ENCODE peak calls at places on chromosomes 6 and 20, in seven cellular contexts. X, V, H, A, Q, P and R are unnamed samples.

GRCh38 chr6:15980801-15981200 is 148.1 kb upstream of the MYLIP start:
- DNase-seq in X (no peak), V (no peak), H (no peak), A (no peak), Q (no peak), P (no peak), R (no peak)

GRCh38 chr6:33126101-33126714 is 50.4 kb downstream of the HLA-DPB1 start:
- DNase-seq in X (peak), V (peak), H (no peak), A (no peak), Q (peak), P (peak), R (peak)

GRCh38 chr6:41027799-41028617 is 11.0 kb downstream of the UNC5CL start:
- DNase-seq in X (peak), V (peak), H (peak), A (peak), Q (peak), P (peak), R (peak)

GRCh38 chr6:19470333-19470732 is 366.8 kb upstream of the ID4 start:
- DNase-seq in X (no peak), V (no peak), H (no peak), A (no peak), Q (no peak), P (no peak), R (no peak)

GRCh38 chr6:24391756-24392405 is 10.9 kb upstream of the MRS2 start:
- DNase-seq in X (no peak), V (no peak), H (no peak), A (no peak), Q (no peak), P (no peak), R (no peak)

GRCh38 chr6:30007132-30007764 is 53.8 kb upstream of the POLR1H start:
- DNase-seq in X (no peak), V (no peak), H (no peak), A (no peak), Q (no peak), P (peak), R (peak)

GRCh38 chr6:143267740-143268139 is 182.8 kb downstream of the ADAT2 start:
- DNase-seq in X (no peak), V (no peak), H (no peak), A (no peak), Q (no peak), P (no peak), R (peak)

GRCh38 chr6:20589266-20589665 is 55.0 kb downstream of the CDKAL1 start:
- DNase-seq in X (no peak), V (no peak), H (no peak), A (peak), Q (no peak), P (no peak), R (no peak)

GRCh38 chr6:136347847-136348246 is 58.2 kb upstream of the BCLAF1 start:
- DNase-seq in X (no peak), V (no peak), H (no peak), A (no peak), Q (no peak), P (no peak), R (peak)

GRCh38 chr6:110813813-110814487 is 1.3 kb downstream of the CDK19 start:
- DNase-seq in X (peak), V (no peak), H (peak), A (no peak), Q (peak), P (peak), R (no peak)

GRCh38 chr6:34671801-34672656 is 24.5 kb downstream of the ILRUN start:
- DNase-seq in X (no peak), V (no peak), H (no peak), A (no peak), Q (peak), P (peak), R (peak)

GRCh38 chr6:111837641-111838500 is 35.4 kb downstream of the FYN start:
- DNase-seq in X (no peak), V (no peak), H (no peak), A (no peak), Q (no peak), P (no peak), R (no peak)
- H3K4me3 ChIP-seq in X (no peak), V (no peak), H (no peak), A (no peak), Q (no peak), P (no peak), R (no peak)

GRCh38 chr6:28658475-28659249 is 133.0 kb downstream of the GPX5 start:
- DNase-seq in X (peak), V (no peak), H (no peak), A (no peak), Q (peak), P (no peak), R (peak)

GRCh38 chr6:28657367-28657755 is 131.7 kb downstream of the GPX5 start:
- DNase-seq in X (peak), V (no peak), H (no peak), A (no peak), Q (no peak), P (no peak), R (peak)

GRCh38 chr6:28659250-28659566 is 133.5 kb downstream of the GPX5 start:
- DNase-seq in X (no peak), V (no peak), H (no peak), A (no peak), Q (no peak), P (no peak), R (peak)

GRCh38 chr6:28656715-28657114 is 131.0 kb downstream of the GPX5 start:
- DNase-seq in X (no peak), V (no peak), H (no peak), A (no peak), Q (no peak), P (no peak), R (no peak)

GRCh38 chr6:28657756-28658465 is 132.2 kb downstream of the GPX5 start:
- DNase-seq in X (peak), V (peak), H (peak), A (peak), Q (peak), P (peak), R (peak)
- H3K9ac ChIP-seq in X (peak), V (no peak), H (no peak), A (peak), Q (peak), P (no peak), R (peak)

GRCh38 chr6:17905611-17906592 is 81.5 kb downstream of the KIF13A start:
- DNase-seq in X (no peak), V (no peak), H (no peak), A (peak), Q (peak), P (no peak), R (peak)

GRCh38 chr6:17910178-17910577 is 77.3 kb downstream of the KIF13A start:
- DNase-seq in X (no peak), V (no peak), H (no peak), A (no peak), Q (peak), P (no peak), R (peak)

GRCh38 chr6:17904491-17905120 is 82.8 kb downstream of the KIF13A start:
- DNase-seq in X (no peak), V (no peak), H (no peak), A (no peak), Q (peak), P (no peak), R (no peak)

GRCh38 chr6:17908831-17909230 is 78.6 kb downstream of the KIF13A start:
- DNase-seq in X (no peak), V (no peak), H (no peak), A (no peak), Q (no peak), P (no peak), R (peak)

GRCh38 chr6:17907467-17908229 is 79.8 kb downstream of the KIF13A start:
- DNase-seq in X (no peak), V (peak), H (no peak), A (peak), Q (peak), P (peak), R (peak)
- H3K4me3 ChIP-seq in X (no peak), V (no peak), H (no peak), A (no peak), Q (no peak), P (no peak), R (peak)

DNA sequence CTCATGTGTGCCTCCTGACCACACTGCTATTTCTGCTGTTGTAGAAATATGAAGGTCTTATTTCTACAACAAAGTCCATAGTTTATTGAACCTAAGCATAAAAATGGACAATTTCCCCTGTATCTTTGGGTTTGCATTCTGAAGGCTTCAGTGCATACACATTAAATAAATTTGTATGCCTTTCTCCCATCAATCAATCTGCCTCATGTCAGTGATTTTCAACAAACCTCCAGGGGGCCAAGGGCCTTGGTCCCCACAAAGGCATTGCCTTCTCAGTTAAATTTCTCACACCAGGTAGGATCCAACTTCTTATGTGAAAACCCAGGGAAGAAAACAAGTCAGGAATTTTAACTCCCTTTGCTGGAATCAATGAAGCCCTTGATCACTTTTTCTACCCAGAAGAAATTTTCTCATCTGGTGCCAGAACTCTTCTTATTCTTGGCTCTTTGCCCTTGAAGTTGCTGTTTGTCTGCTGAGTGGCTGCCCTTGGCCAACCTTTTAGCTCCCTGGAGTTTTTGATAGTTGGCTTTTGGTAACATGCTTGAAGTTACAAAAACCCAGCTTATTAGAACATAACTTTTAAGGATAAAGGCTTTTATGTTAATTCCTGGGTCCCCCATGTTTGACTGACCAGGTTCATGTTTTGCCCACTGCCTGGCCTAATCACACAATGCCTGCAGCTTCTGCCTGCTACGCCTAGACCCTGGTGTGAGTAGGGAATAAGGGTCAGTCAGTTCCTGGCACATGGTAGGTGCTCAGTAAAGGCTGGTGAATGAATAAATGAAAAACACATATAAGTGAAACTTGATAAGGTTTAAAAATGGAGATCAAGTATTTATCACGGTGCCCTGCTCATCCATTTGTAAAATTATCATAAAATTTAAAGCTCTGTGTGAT is 37.0 kb downstream of the SHLD1 start:
- DNase-seq in X (no peak), V (no peak), H (no peak), A (peak), Q (peak), P (no peak), R (peak)
- H3K9ac ChIP-seq in X (no peak), V (no peak), H (no peak), A (no peak), Q (peak), P (no peak), R (peak)

GRCh38 chr6:122809001-122809400 is 19.9 kb downstream of the SMPDL3A start:
- DNase-seq in X (no peak), V (no peak), H (no peak), A (no peak), Q (peak), P (no peak), R (no peak)
- H3K4me3 ChIP-seq in X (no peak), V (no peak), H (no peak), A (no peak), Q (no peak), P (no peak), R (no peak)

DNA sequence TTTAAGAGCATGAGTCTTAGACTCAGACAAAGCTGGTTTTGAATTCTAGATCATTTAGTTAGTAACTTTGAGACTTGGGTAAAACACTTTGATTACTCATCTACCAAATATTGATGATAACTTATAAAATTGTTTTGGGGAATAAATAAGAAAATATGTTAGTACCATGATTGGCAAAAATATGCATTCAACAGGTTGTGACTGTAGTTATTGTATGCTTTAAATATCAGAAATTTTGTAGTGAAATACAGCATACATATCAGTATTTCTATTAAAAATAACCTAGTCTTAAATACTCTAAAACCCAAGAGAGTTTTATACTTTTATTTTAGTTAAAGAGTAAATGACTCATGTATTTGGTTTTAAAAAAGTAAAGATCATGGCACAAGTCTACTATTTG is 68.7 kb downstream of the ENPP1 start:
- DNase-seq in X (no peak), V (no peak), H (no peak), A (no peak), Q (no peak), P (no peak), R (no peak)
- H3K9ac ChIP-seq in X (no peak), V (no peak), H (no peak), A (no peak), Q (no peak), P (no peak), R (no peak)

GRCh38 chr6:165618241-165618640 is 44.8 kb downstream of the PDE10A start:
- DNase-seq in X (no peak), V (no peak), H (no peak), A (no peak), Q (no peak), P (no peak), R (no peak)

GRCh38 chr6:165615629-165616028 is 47.4 kb downstream of the PDE10A start:
- DNase-seq in X (no peak), V (no peak), H (no peak), A (peak), Q (peak), P (no peak), R (no peak)

GRCh38 chr6:165617528-165617927 is 45.5 kb downstream of the PDE10A start:
- DNase-seq in X (no peak), V (no peak), H (no peak), A (no peak), Q (no peak), P (no peak), R (no peak)

GRCh38 chr6:165611294-165611693 is 51.7 kb downstream of the PDE10A start:
- DNase-seq in X (no peak), V (no peak), H (no peak), A (no peak), Q (no peak), P (no peak), R (no peak)

GRCh38 chr6:165616116-165616515 is 46.9 kb downstream of the PDE10A start:
- DNase-seq in X (no peak), V (no peak), H (no peak), A (no peak), Q (peak), P (no peak), R (no peak)
- H3K4me3 ChIP-seq in X (no peak), V (no peak), H (no peak), A (no peak), Q (no peak), P (no peak), R (peak)

DNA sequence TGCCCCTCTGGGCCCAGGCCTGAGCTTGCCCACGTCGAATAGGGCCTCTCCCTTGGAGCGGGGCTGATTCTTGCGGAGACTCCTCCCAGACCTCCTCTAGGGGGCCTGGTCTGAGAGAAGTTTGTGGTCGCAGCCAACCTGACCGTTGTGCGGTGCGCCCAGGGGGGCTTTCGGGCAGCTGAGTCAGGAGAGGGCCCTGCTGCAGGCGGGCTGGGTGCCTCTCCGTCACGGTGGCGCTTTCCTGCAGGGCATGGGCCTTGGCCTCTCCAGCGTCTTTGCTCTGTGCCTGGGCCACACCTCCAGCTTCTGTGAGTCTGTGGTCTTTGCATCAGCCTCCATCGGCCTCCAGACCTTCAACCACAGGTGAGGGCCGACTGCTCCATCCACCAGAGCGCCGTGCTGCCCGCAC is 12.9 kb downstream of the SLC17A9 start:
- DNase-seq in X (no peak), V (no peak), H (no peak), A (no peak), Q (no peak), P (no peak), R (no peak)
- H3K9ac ChIP-seq in X (no peak), V (no peak), H (no peak), A (no peak), Q (no peak), P (no peak), R (no peak)

GRCh38 chr6:46128476-46128875 is 1.3 kb upstream of the ENPP4 start:
- DNase-seq in X (no peak), V (no peak), H (no peak), A (no peak), Q (no peak), P (no peak), R (no peak)
- H3K4me3 ChIP-seq in X (no peak), V (peak), H (no peak), A (no peak), Q (no peak), P (no peak), R (no peak)